ENCODE peak calls at places on chromosomes 1 and 21, in four cellular contexts. H is K562, P is HCT116, A is H1. F is an unnamed sample.

GRCh38 chr1:80099713-80100112 is 1093.2 kb upstream of the ADGRL4 start:
- DNase-seq in H (no peak), P (no peak), A (no peak), F (no peak)

GRCh38 chr1:245790441-245790840 is 635.7 kb downstream of the KIF26B start:
- DNase-seq in H (no peak), P (no peak), A (no peak), F (no peak)

GRCh38 chr1:92784051-92784638 is 763 bp downstream of the EVI5 start:
- DNase-seq in H (no peak), P (no peak), A (no peak), F (no peak)

GRCh38 chr1:59146651-59147358 is 150.1 kb upstream of the FGGY start:
- DNase-seq in H (no peak), P (no peak), A (no peak), F (no peak)

GRCh38 chr21:31162827-31163226 is 124.6 kb upstream of the KRTAP19-8 start:
- DNase-seq in H (no peak), P (no peak), A (no peak), F (no peak)

GRCh38 chr1:184832517-184832916 is 77.9 kb upstream of the EDEM3 start:
- DNase-seq in H (no peak), P (no peak), A (no peak), F (no peak)

GRCh38 chr1:36988741-36989193 is 45.5 kb downstream of the GRIK3 start:
- DNase-seq in H (no peak), P (no peak), A (no peak), F (no peak)

GRCh38 chr21:33914188-33914587 is 1.4 kb downstream of the ATP5PO start:
- DNase-seq in H (no peak), P (no peak), A (no peak), F (no peak)

GRCh38 chr1:25356441-25356840 is 18.3 kb downstream of the TMEM50A start:
- DNase-seq in H (no peak), P (no peak), A (no peak), F (no peak)

GRCh38 chr1:110673197-110673701 is 1.5 kb downstream of the KCNA3 start:
- DNase-seq in H (no peak), P (no peak), A (no peak), F (no peak)

GRCh38 chr1:2190491-2190976 is 4.0 kb downstream of the FAAP20 start:
- DNase-seq in H (no peak), P (no peak), A (no peak), F (no peak)

GRCh38 chr1:4055677-4055967 is 155.6 kb upstream of the C1orf174 start:
- DNase-seq in H (no peak), P (no peak), A (no peak), F (no peak)

GRCh38 chr1:156660752-156661112 is 16.5 kb downstream of the NES start:
- DNase-seq in H (peak; percentile 55), P (no peak), A (no peak), F (no peak)

GRCh38 chr1:115976062-115976899 is at the start of gene SLC22A15:
- DNase-seq in H (peak; percentile 40), P (no peak), A (no peak), F (peak; percentile 59)

GRCh38 chr1:230401763-230402294 is 24.3 kb downstream of the PGBD5 start:
- DNase-seq in H (no peak), P (no peak), A (no peak), F (no peak)

GRCh38 chr1:99281109-99281508 is 16.8 kb downstream of the PLPPR4 start:
- DNase-seq in H (no peak), P (no peak), A (no peak), F (no peak)

GRCh38 chr1:30856260-30856790 is 52.2 kb downstream of the SDC3 start:
- DNase-seq in H (no peak), P (no peak), A (no peak), F (no peak)

GRCh38 chr1:184635347-184636155 is 119.1 kb downstream of the EDEM3 start:
- DNase-seq in H (no peak), P (no peak), A (no peak), F (no peak)

GRCh38 chr1:156391701-156392100 is 22.7 kb downstream of the RHBG start:
- DNase-seq in H (no peak), P (no peak), A (no peak), F (no peak)

GRCh38 chr1:110538082-110538481 is 19.1 kb upstream of the KCNA10 start:
- DNase-seq in H (no peak), P (no peak), A (no peak), F (no peak)

GRCh38 chr1:39491146-39491921 is at the start of gene BMP8A:
- DNase-seq in H (peak; percentile 100), P (peak; percentile 36), A (no peak), F (peak; percentile 55)

GRCh38 chr1:200245492-200245891 is 164.3 kb downstream of the ZNF281 start:
- DNase-seq in H (peak; percentile 36), P (no peak), A (no peak), F (no peak)

GRCh38 chr1:44089371-44090070 is 29.1 kb upstream of the KLF17 start:
- DNase-seq in H (no peak), P (no peak), A (no peak), F (no peak)

GRCh38 chr1:75308365-75308764 is 174.2 kb downstream of the LHX8 start:
- DNase-seq in H (no peak), P (no peak), A (no peak), F (no peak)

GRCh38 chr1:236799001-236799400 is 3.9 kb downstream of the MTR start:
- DNase-seq in H (no peak), P (no peak), A (no peak), F (no peak)

GRCh38 chr21:39671986-39672385 is 59.2 kb downstream of the B3GALT5 start:
- DNase-seq in H (no peak), P (no peak), A (no peak), F (no peak)

GRCh38 chr1:56171670-56172069 is 407.7 kb downstream of the PLPP3 start:
- DNase-seq in H (no peak), P (no peak), A (no peak), F (no peak)

DNA sequence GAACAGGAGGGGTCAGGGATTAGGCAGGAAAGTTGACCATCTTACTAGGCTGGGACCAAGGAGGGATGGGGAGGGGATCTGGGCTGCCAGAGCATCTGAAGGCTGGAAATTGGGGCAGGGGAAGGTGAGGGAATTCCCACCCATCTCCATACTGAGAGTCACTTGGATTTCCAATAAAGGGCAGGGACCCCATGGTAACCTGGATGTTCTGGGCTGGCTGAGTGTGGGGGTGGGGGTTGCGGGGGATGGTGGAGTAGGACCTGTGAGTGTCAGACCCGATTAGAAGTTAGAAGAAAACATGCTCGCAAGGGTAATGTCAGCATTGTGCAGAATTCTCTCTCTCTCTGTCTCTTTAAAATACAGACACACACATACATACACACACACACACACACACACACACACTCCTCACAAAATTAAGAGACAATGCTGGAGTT is 40.0 kb upstream of the EPS15 start:
- DNase-seq in H (no peak), P (no peak), A (no peak), F (no peak)
- TF ChIP-seq ZNF274 in H (no peak), P (no peak), A (no peak), F (no peak)

GRCh38 chr1:66951513-66951912 is 26.7 kb downstream of the MIER1 start:
- DNase-seq in H (no peak), P (no peak), A (no peak), F (no peak)

GRCh38 chr1:66957938-66958337 is 33.1 kb downstream of the MIER1 start:
- DNase-seq in H (no peak), P (no peak), A (no peak), F (no peak)

DNA sequence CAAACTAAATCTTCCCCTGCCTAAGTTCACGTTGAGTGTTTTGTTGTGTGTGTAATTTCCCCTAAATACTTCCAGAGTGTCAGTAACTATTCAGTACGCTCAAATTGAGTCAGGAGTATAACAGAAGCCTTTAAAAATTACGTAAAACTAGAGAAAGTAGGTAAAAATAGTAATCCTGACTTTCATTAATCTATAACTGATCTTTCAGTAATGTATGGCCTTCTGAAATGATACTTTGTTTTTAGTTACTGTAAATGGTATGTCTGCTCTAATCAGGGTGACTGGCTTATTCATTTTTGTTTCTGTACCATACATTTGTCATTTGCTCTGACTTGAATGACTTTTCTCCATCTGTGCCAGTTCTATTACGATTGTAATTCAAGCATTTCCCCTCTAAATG is 29.4 kb downstream of the MIER1 start:
- DNase-seq in H (no peak), P (no peak), A (no peak), F (no peak)
- H3K36me3 ChIP-seq in H (peaks cover 84% of the 10 kb centered on the region), P (peaks cover 5% of the 10 kb centered on the region), A (peaks cover 25% of the 10 kb centered on the region), F (peaks cover 70% of the 10 kb centered on the region)

DNA sequence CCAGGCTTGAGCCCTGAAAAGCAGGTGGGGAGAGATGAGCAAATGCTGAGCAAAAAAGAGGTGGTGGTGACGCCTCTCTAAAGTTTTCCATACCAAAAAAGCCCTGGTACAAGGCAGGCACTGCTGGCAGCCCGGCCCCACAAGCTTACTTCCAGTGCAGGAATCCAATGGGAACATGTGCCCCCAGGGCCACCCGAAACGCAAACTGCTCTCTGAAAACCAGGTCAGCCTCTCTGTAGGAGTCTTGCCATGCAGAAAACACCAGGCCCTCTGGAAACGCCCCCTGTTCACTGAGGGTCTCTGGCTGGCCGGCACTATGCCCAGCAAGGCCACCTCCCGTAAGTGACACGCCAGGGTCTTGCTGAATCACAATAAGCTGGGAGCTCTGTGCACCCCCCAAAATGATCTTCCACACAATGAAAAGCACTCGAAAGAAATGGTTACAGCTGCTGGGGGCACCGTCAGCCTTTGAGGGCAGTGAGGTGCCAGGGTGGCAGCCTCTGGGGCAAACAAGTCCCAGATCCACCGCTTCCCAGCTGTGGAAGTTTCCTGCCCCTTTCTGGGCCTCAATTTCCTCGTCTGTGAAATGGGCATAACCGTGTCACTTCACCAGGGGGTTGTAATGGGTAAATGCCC is 170.5 kb downstream of the TOMM20 start:
- DNase-seq in H (no peak), P (no peak), A (no peak), F (peak; percentile 49)
- H3K9ac ChIP-seq in H (peak overlapping the region; percentile 86), P (peak overlapping the region; percentile 10), A (no peak overlapping the region), F (peak overlapping the region; percentile 61)

DNA sequence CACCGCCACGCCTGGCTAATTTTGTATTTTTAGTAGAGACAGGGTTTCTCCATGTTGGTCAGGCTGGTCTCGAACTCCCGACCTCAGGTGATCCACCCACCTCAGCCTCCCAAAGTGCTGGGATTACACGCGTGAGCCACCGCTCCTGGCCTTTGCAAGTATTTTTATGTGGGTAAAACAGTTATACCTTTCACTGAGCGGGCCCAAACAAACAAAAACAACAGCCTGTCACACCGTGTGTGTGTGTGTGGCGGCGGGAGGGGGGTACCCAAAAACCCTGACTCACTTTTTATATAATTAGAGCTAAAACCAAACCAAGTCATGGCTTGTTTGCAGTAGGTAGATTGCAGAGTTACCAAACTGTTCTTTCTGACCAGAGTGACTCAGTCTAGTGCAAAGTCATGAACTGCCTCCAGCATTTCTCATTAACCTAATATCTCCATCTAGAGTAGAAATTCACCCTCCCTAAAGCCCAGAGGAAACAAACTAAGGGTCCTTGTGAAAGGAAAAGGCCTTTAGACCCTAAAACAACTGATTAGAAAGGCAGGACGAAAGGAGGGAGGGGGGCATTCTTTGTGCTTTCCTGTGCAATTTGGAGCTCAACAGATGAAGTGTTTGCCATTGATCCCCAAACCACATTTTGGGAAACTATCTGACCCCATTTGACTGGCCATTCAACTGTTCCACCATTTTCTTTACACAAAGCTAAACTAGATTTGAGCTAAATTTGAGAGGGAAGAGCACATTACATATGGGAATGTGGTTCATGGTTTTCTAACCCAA is 181.0 kb downstream of the DHRS3 start:
- DNase-seq in H (peak; percentile 51), P (no peak), A (no peak), F (no peak)
- TF ChIP-seq ZNF274 in H (no peak), P (no peak), A (no peak), F (no peak)

GRCh38 chr1:211352985-211353515 is 26.4 kb downstream of the TRAF5 start:
- DNase-seq in H (peak; percentile 80), P (peak; percentile 15), A (no peak), F (peak; percentile 42)
- H3K36me3 ChIP-seq in H (peaks cover 6% of the 10 kb centered on the region), P (no peaks in the 10 kb centered on the region), A (peaks cover 8% of the 10 kb centered on the region), F (peaks cover 42% of the 10 kb centered on the region)